ENCODE peak calls at places on chromosome 12, in nine cellular contexts. Y is K562, M is transverse colon, F is upper lobe of left lung, E is Panc1, X is HCT116, P is SK-N-MC, D is SK-N-SH, V is prostate gland. L is an unnamed sample.
A peak's percentile ranks its signal among the peaks of the same experiment; 100 is the strongest.

GRCh38 chr12:106120578-106121105 is 18.1 kb downstream of the NUAK1 start:
- DNase-seq in Y (no peak), E (no peak), F (no peak), M (peak; percentile 31), D (no peak), P (no peak), V (no peak), X (no peak), L (no peak)

GRCh38 chr12:67650127-67650495 is 1.6 kb downstream of the DYRK2 start:
- DNase-seq in D (peak; percentile 50), P (no peak), M (no peak), V (peak; percentile 46), Y (no peak), E (no peak), X (no peak), F (peak; percentile 21), L (no peak)

GRCh38 chr12:70661762-70662161 is 24.5 kb upstream of the PTPRB start:
- DNase-seq in D (no peak), V (no peak), Y (no peak), E (no peak), X (no peak), M (no peak), F (no peak), P (peak; percentile 14), L (no peak)

GRCh38 chr12:12056951-12057350 is 13.8 kb upstream of the BCL2L14 start:
- DNase-seq in V (no peak), Y (no peak), F (no peak), X (no peak), P (no peak), M (no peak), E (no peak), D (no peak), L (no peak)

GRCh38 chr12:89826468-89826867 is 117.8 kb upstream of the ATP2B1 start:
- DNase-seq in X (no peak), P (no peak), M (no peak), E (no peak), F (no peak), V (no peak), Y (no peak), D (no peak), L (no peak)

GRCh38 chr12:120529641-120530314 is 820 bp upstream of the COQ5 start:
- DNase-seq in Y (no peak), M (peak; percentile 44), E (no peak), P (no peak), X (peak; percentile 41), D (peak; percentile 30), V (peak; percentile 52), F (no peak), L (no peak)

GRCh38 chr12:14845350-14845750 is 2.0 kb upstream of the ART4 start:
- DNase-seq in M (peak; percentile 49), V (peak; percentile 40), E (no peak), X (peak; percentile 37), P (peak; percentile 24), F (no peak), Y (peak; percentile 21), D (peak; percentile 58), L (peak; percentile 30)

GRCh38 chr12:52493172-52493571 is at the start of gene KRT6A:
- DNase-seq in E (no peak), X (no peak), P (no peak), F (no peak), M (no peak), D (no peak), Y (no peak), V (no peak), L (no peak)

GRCh38 chr12:116717466-116718457 is 20.1 kb downstream of the SPRING1 start:
- DNase-seq in X (no peak), V (no peak), F (peak; percentile 55), M (peak; percentile 36), E (no peak), D (no peak), P (no peak), Y (no peak), L (no peak)

GRCh38 chr12:561116-561705 is 101.5 kb downstream of the B4GALNT3 start:
- DNase-seq in M (no peak), Y (no peak), E (no peak), D (no peak), X (no peak), P (no peak), V (no peak), F (no peak), L (no peak)

GRCh38 chr12:83389237-83389996 is 702.7 kb downstream of the TMTC2 start:
- DNase-seq in Y (no peak), E (no peak), D (no peak), M (peak; percentile 9), V (peak; percentile 7), X (peak; percentile 18), F (no peak), P (no peak), L (no peak)

GRCh38 chr12:3020399-3020798 is 56.8 kb upstream of the TSPAN9 start:
- DNase-seq in P (no peak), X (no peak), M (no peak), V (no peak), D (no peak), E (no peak), F (peak; percentile 78), Y (no peak), L (no peak)

GRCh38 chr12:7588703-7589329 is 76.9 kb downstream of the APOBEC1 start:
- DNase-seq in X (peak; percentile 76), D (peak; percentile 27), P (peak; percentile 45), F (no peak), Y (peak; percentile 39), M (peak; percentile 33), E (no peak), V (peak; percentile 33), L (no peak)

GRCh38 chr12:67456281-67456918 is 187.2 kb downstream of the CAND1 start:
- DNase-seq in F (no peak), P (peak; percentile 73), Y (no peak), V (no peak), D (peak; percentile 18), E (no peak), X (no peak), M (no peak), L (no peak)

GRCh38 chr12:119780786-119781434 is 96.2 kb downstream of the CIT start:
- DNase-seq in P (no peak), X (peak; percentile 39), Y (peak; percentile 57), F (no peak), E (no peak), V (peak; percentile 46), D (peak; percentile 59), M (peak; percentile 68), L (no peak)

GRCh38 chr12:67068773-67069450 is 200.2 kb upstream of the CAND1 start:
- DNase-seq in V (peak; percentile 60), X (no peak), M (peak; percentile 64), P (no peak), Y (peak; percentile 24), D (peak; percentile 76), E (no peak), F (peak; percentile 89), L (no peak)

GRCh38 chr12:18461738-18462137 is 200.4 kb downstream of the PIK3C2G start:
- DNase-seq in F (no peak), D (no peak), X (no peak), P (no peak), Y (no peak), V (no peak), E (no peak), M (no peak), L (no peak)

GRCh38 chr12:93094988-93095737 is 166.1 kb upstream of the EEA1 start:
- DNase-seq in V (no peak), P (no peak), F (no peak), X (no peak), M (no peak), E (no peak), D (no peak), Y (peak; percentile 32), L (no peak)
- TF ChIP-seq POLR2AphosphoS5 in V (peak; percentile 55), P (no peak), F (no peak), X (no peak), M (no peak), E (no peak), D (no peak), Y (no peak), L (no peak)

GRCh38 chr12:53530056-53530455 is 22.8 kb upstream of the NPFF start:
- DNase-seq in F (no peak), V (no peak), M (no peak), Y (no peak), X (no peak), E (no peak), P (no peak), D (no peak), L (no peak)

GRCh38 chr12:53523131-53523530 is 15.8 kb upstream of the NPFF start:
- DNase-seq in Y (no peak), X (no peak), V (no peak), P (no peak), F (no peak), D (no peak), M (no peak), E (no peak), L (no peak)

DNA sequence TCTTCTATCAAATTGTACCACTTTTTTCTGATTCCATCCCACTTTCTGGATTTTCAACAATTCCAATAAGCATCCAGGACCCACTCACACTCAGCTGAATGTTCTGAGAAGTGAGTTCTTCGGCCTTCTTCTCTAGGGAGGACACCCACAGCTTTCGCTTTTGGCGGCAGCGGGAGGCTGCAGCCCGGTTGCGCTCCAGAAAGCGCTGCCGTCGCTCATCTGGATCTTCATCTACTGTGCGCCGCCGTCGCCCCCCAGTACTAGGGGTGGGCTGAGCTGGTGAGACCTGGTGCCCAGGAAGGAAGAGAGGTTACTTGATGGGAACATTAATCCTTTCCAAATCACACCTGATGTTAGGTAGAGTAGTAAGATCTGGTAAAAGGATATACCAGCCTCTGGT is 17.2 kb upstream of the NPFF start:
- DNase-seq in X (no peak), V (no peak), M (no peak), E (no peak), D (no peak), P (no peak), F (no peak), Y (no peak), L (no peak)
- H3K27ac ChIP-seq in X (no peak overlapping the region), V (no peak overlapping the region), M (no peak overlapping the region), E (no peak overlapping the region), D (no peak overlapping the region), P (no peak overlapping the region), F (no peak overlapping the region), Y (no peak overlapping the region), L (no peak overlapping the region)

DNA sequence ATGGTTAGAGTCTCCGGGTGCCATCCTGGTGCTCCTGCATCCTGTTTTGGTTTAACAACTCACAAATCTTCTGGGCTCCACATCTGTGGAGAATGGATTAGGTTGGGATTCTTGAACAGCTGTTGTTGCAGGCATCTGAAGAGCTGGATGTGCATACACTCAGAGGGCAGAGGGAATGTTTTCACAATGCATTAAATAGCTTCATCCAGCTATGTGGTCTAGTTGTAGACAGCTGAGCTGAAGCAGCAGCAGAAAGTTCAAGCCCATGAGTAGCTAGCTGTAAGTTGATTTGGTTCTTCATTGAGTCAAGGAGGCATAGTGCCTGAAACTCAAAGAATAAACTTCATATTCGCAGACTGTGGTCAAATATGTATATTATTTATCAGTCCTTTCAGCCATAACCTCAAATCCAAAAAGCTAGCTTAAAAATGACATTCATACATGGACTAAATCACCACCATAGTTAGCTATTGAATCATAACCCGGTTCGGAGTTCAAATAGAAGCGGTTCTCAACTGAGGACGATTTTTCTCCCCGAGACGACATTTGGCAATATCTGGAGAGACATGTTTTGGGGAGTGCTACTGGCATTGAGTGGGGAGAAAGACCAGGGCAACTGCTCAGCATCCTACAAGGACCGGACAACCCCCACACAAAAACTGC is 858 bp upstream of the ANKRD13A start:
- DNase-seq in V (no peak), M (no peak), Y (no peak), D (no peak), X (no peak), P (no peak), E (no peak), F (no peak), L (no peak)
- H3K4me3 ChIP-seq in V (peak overlapping the region; percentile 96), M (peak overlapping the region; percentile 96), Y (peak overlapping the region; percentile 77), D (peak overlapping the region; percentile 81), X (peak overlapping the region; percentile 62), P (peak overlapping the region; percentile 80), E (peak overlapping the region; percentile 71), F (peak overlapping the region; percentile 98), L (peak overlapping the region; percentile 99)

GRCh38 chr12:57230381-57231155 is 1.1 kb downstream of the SHMT2 start:
- DNase-seq in X (no peak), P (no peak), F (no peak), D (no peak), E (no peak), M (no peak), V (no peak), Y (no peak), L (no peak)
- TF ChIP-seq POLR2AphosphoS5 in X (no peak), P (no peak), F (no peak), D (no peak), E (no peak), M (no peak), V (no peak), Y (no peak), L (no peak)